ENCODE peak calls at places on chromosomes 4 and X, in nine cellular contexts. H, P, E, A, S, L, Q, X and O are unnamed samples.
A peak's percentile ranks its signal among the peaks of the same experiment; 100 is the strongest.

GRCh38 chr4:86960557-86960959 is 25.7 kb downstream of the AFF1 start:
- DNase-seq in H (no peak), Q (no peak), A (no peak), L (no peak), P (peak; percentile 38), S (no peak), E (peak; percentile 53), X (no peak), O (no peak)

GRCh38 chrX:13048265-13048664 is 3.8 kb upstream of the FAM9C start:
- DNase-seq in H (no peak), X (no peak), S (no peak), L (no peak), Q (no peak), P (peak; percentile 10), E (no peak), A (peak; percentile 87), O (no peak)

GRCh38 chr4:108030332-108030731 is 40.6 kb downstream of the HADH start:
- DNase-seq in Q (peak; percentile 65), S (no peak), A (peak; percentile 78), X (peak; percentile 55), H (peak; percentile 88), E (peak; percentile 76), L (no peak), P (peak; percentile 64), O (peak; percentile 76)

GRCh38 chr4:109826719-109827118 is 1.1 kb upstream of the RRH start:
- DNase-seq in E (peak; percentile 55), L (no peak), Q (no peak), S (peak; percentile 18), P (peak; percentile 23), X (no peak), A (peak; percentile 39), H (peak; percentile 35), O (no peak)

GRCh38 chrX:37357436-37357835 is 8.3 kb downstream of the PRRG1 start:
- DNase-seq in H (no peak), Q (no peak), E (no peak), S (no peak), A (no peak), P (no peak), L (no peak), X (no peak), O (no peak)

GRCh38 chr4:148065069-148065468 is 333.2 kb downstream of the ARHGAP10 start:
- DNase-seq in S (no peak), Q (no peak), H (no peak), P (peak; percentile 60), X (no peak), E (peak; percentile 74), A (peak; percentile 70), L (no peak), O (no peak)

GRCh38 chr4:37014584-37014983 is 230.0 kb upstream of the NWD2 start:
- DNase-seq in E (no peak), L (no peak), X (no peak), Q (no peak), H (no peak), S (no peak), A (no peak), P (no peak), O (no peak)

GRCh38 chr4:27123050-27123768 is 262.6 kb downstream of the STIM2 start:
- DNase-seq in P (no peak), E (no peak), L (no peak), X (peak; percentile 34), A (peak; percentile 24), H (no peak), Q (no peak), S (no peak), O (no peak)

GRCh38 chr4:70654605-70655011 is 11.7 kb downstream of the JCHAIN start:
- DNase-seq in A (no peak), S (no peak), P (no peak), H (no peak), Q (no peak), X (no peak), L (no peak), E (peak; percentile 27), O (no peak)

GRCh38 chr4:158208931-158209640 is 1.2 kb upstream of the TMEM144 start:
- DNase-seq in Q (no peak), P (no peak), X (no peak), L (no peak), A (no peak), E (no peak), H (peak; percentile 46), S (no peak), O (peak; percentile 33)

GRCh38 chr4:109294006-109294405 is 8.5 kb downstream of the COL25A1 start:
- DNase-seq in X (peak; percentile 53), P (no peak), E (peak; percentile 8), H (peak; percentile 66), L (no peak), Q (peak; percentile 36), A (peak; percentile 21), S (no peak), O (no peak)

GRCh38 chr4:136918772-136919171 is 613.5 kb downstream of the PCDH18 start:
- DNase-seq in X (no peak), Q (no peak), A (no peak), H (no peak), E (no peak), P (no peak), L (no peak), S (no peak), O (no peak)

GRCh38 chrX:68944211-68944610 is 115.4 kb downstream of the EFNB1 start:
- DNase-seq in P (no peak), A (no peak), Q (no peak), E (no peak), L (peak; percentile 47), H (no peak), X (no peak), S (no peak), O (peak; percentile 0)

GRCh38 chrX:154012336-154012991 is 7.2 kb downstream of the IRAK1 start:
- DNase-seq in L (no peak), P (no peak), X (no peak), E (peak; percentile 29), H (no peak), S (no peak), A (no peak), Q (no peak), O (no peak)

GRCh38 chr4:168715889-168716288 is 219.0 kb downstream of the PALLD start:
- DNase-seq in S (no peak), A (no peak), H (no peak), E (no peak), Q (no peak), X (no peak), P (no peak), L (no peak), O (no peak)
- TF ChIP-seq CTCF in S (no peak), A (no peak), H (no peak), E (no peak), Q (no peak), X (no peak), P (no peak), L (no peak), O (no peak)

GRCh38 chrX:11663875-11664210 is 1.9 kb downstream of the ARHGAP6 start:
- DNase-seq in Q (no peak), S (no peak), X (peak; percentile 7), H (no peak), P (no peak), L (no peak), E (no peak), A (no peak), O (no peak)
- TF ChIP-seq CTCF in Q (no peak), S (no peak), X (no peak), H (no peak), P (no peak), L (no peak), E (no peak), A (no peak), O (no peak)

DNA sequence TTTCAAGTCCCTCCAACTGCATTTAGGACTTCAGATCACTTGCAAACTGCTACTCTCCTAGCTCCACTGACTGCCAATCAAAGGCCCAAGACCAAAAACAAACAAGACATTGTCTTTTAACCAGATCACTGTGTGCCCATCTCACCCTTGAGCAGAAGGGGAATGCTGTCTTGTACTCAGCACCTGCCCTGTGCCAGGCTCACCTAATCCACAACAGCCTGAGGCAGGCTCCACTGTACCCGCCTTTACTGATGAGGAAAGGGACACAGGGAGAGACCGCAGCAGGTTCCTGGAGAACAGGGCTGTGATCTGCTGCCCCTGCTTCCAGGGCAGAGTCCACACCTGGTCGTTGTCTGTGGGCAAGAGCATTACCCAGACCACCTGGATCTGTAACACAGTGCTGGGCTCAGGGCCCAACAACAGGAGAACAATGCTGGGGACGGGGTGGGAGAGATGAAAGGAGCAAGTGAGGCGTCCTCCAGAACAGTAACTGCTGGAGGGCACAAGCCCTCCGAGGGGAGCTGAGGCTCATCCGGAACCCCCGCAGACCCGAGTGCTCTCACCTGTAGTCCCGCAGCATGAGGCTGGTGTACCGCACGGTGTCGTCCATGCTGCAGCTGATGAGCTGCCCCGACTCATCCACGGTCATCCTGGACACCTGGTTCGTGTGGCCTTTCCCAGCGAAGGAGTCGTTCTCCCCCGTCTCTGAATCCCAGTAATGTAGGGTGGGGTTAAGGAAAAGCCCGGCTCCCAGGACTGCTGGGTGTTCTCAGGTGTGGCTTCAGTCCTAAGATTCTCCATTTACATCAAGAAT is 33.9 kb downstream of the WDR1 start:
- DNase-seq in X (peak; percentile 3), A (no peak), E (no peak), Q (no peak), S (no peak), H (no peak), P (no peak), L (no peak), O (peak; percentile 23)
- TF ChIP-seq CTCF in X (no peak), A (no peak), E (no peak), Q (no peak), S (no peak), H (no peak), P (no peak), L (no peak), O (no peak)

GRCh38 chr4:89641367-89641687 is 195.6 kb downstream of the SNCA start:
- DNase-seq in P (no peak), S (no peak), Q (no peak), L (no peak), H (no peak), X (no peak), A (no peak), E (no peak), O (no peak)

GRCh38 chr4:89645512-89645911 is 191.4 kb downstream of the SNCA start:
- DNase-seq in Q (no peak), E (no peak), P (no peak), X (no peak), S (no peak), L (no peak), A (no peak), H (no peak), O (no peak)

GRCh38 chr4:89639395-89639794 is 197.6 kb downstream of the SNCA start:
- DNase-seq in H (no peak), X (no peak), S (no peak), Q (no peak), E (no peak), P (no peak), A (no peak), L (no peak), O (no peak)

DNA sequence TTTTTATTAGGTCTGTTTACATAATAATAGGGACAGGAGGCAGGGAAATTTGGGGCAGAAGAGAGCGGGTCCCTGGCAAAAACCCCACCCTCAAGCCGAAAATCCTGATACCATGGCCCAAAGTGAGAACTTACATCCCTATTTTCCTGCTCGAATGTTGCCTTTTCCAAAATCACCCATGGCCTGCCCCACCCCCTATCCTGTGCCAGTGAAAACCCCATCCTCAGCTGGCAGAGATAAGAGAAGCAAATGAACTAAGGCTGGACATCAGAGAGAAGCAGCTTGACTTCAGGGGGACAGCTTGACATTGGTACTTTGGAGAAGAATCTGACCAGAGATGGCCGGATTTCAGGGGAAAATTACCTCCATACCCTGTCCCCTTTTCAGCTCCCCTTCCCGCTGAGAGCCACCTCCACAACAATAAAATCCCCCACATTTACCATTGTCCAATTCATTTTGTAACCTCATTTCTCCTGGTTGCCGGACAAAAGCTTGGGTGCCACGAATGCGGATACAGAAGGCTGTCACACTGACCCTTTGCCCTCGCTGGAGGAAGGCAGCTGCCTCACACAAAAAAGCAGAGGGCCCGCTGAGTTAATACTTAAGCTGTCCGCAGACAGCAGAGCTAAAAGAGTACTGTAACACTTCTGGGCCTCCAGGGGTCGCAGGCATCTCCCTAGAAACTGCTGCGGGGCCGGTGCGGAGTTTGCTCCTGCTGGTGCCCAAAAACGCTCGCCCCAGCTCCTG is 196.2 kb downstream of the SNCA start:
- DNase-seq in X (peak; percentile 87), S (no peak), E (peak; percentile 68), P (no peak), A (peak; percentile 64), Q (peak; percentile 70), L (no peak), H (peak; percentile 39), O (no peak)
- TF ChIP-seq CTCF in X (peak; percentile 76), S (no peak), E (peak; percentile 64), P (peak; percentile 76), A (peak; percentile 72), Q (peak; percentile 64), L (no peak), H (peak; percentile 50), O (peak; percentile 14)